ENCODE peak calls at places on chromosomes 7 and 10, in six cellular contexts. M, A, J, V, X and G are unnamed samples.

GRCh38 chr7:137342751-137343482 is 616 bp downstream of the PTN start:
- DNase-seq in J (no peak), M (no peak), X (no peak), A (no peak), V (no peak), G (peak)

GRCh38 chr10:128063736-128064614 is 62.2 kb downstream of the MKI67 start:
- DNase-seq in X (no peak), M (no peak), V (no peak), J (peak), A (no peak), G (peak)

GRCh38 chr7:70944516-70944915 is 187.4 kb upstream of the GALNT17 start:
- DNase-seq in M (no peak), V (no peak), X (no peak), J (no peak), A (no peak), G (no peak)

GRCh38 chr10:48697821-48698764 is 13.4 kb downstream of the WDFY4 start:
- DNase-seq in J (no peak), V (no peak), M (no peak), X (no peak), A (no peak), G (no peak)

GRCh38 chr7:155788616-155789000 is 23.7 kb downstream of the SHH start:
- DNase-seq in V (no peak), J (no peak), X (no peak), M (no peak), A (no peak), G (no peak)

GRCh38 chr7:5421626-5422323 is 1.9 kb downstream of the TNRC18 start:
- DNase-seq in M (peak), V (no peak), A (peak), J (peak), X (no peak), G (peak)

GRCh38 chr10:32454148-32454547 is 8.2 kb downstream of the CCDC7 start:
- DNase-seq in J (no peak), V (peak), A (no peak), M (no peak), X (no peak), G (no peak)

GRCh38 chr10:125123363-125124113 is 36.8 kb downstream of the CTBP2 start:
- DNase-seq in A (no peak), M (peak), J (peak), X (no peak), V (no peak), G (no peak)

GRCh38 chr7:19407270-19407669 is 262.0 kb upstream of the FERD3L start:
- DNase-seq in V (no peak), A (no peak), X (no peak), J (no peak), M (no peak), G (no peak)

GRCh38 chr10:110495731-110496552 is 1.8 kb upstream of the DUSP5 start:
- DNase-seq in J (peak), V (no peak), X (peak), A (no peak), M (peak), G (peak)

GRCh38 chr7:107118109-107118900 is 50.5 kb upstream of the HBP1 start:
- DNase-seq in A (no peak), V (no peak), M (no peak), J (no peak), X (no peak), G (no peak)

GRCh38 chr7:101099969-101100781 is 14.9 kb downstream of the TRIM56 start:
- DNase-seq in X (peak), A (peak), J (peak), M (peak), V (peak), G (peak)

GRCh38 chr7:142942746-142943145 is 3.5 kb downstream of the LLCFC1 start:
- DNase-seq in V (no peak), J (no peak), X (no peak), M (no peak), A (no peak), G (no peak)

GRCh38 chr10:122911889-122912484 is 1.6 kb downstream of the FAM24A start:
- DNase-seq in A (peak), V (no peak), J (peak), X (no peak), M (peak), G (peak)

GRCh38 chr7:102450242-102450641 is 14.4 kb downstream of the ALKBH4 start:
- DNase-seq in J (no peak), A (peak), X (no peak), M (no peak), V (no peak), G (no peak)

GRCh38 chr7:99394188-99394502 is 14.3 kb downstream of the PDAP1 start:
- DNase-seq in M (no peak), X (no peak), V (no peak), A (no peak), J (no peak), G (no peak)

GRCh38 chr10:35451103-35452016 is 115.1 kb downstream of the CCNY start:
- DNase-seq in A (peak), V (no peak), J (no peak), X (no peak), M (no peak), G (no peak)

GRCh38 chr7:134374291-134374690 is 57.6 kb upstream of the SLC35B4 start:
- DNase-seq in V (no peak), M (no peak), A (no peak), J (no peak), X (no peak), G (no peak)

GRCh38 chr10:96422525-96422924 is 63.7 kb upstream of the OPALIN start:
- DNase-seq in V (no peak), M (no peak), A (no peak), X (no peak), J (no peak), G (no peak)

GRCh38 chr7:37476881-37477280 is 28.2 kb upstream of the ELMO1 start:
- DNase-seq in X (no peak), J (no peak), M (no peak), A (no peak), V (no peak), G (no peak)

GRCh38 chr10:73096041-73096451 is 620 bp downstream of the P4HA1 start:
- DNase-seq in J (peak), M (peak), A (peak), V (no peak), X (no peak), G (peak)

GRCh38 chr10:90635111-90635798 is 222.6 kb downstream of the HTR7 start:
- DNase-seq in V (no peak), X (no peak), J (no peak), M (no peak), A (no peak), G (no peak)

GRCh38 chr10:70274643-70275042 is 9.2 kb downstream of the NPFFR1 start:
- DNase-seq in J (no peak), X (peak), A (no peak), V (peak), M (no peak), G (no peak)

GRCh38 chr10:129104266-129105045 is 362.6 kb upstream of the MGMT start:
- DNase-seq in X (no peak), A (no peak), J (no peak), M (no peak), V (no peak), G (no peak)

GRCh38 chr10:62379394-62379793 is 5.2 kb downstream of the ZNF365 start:
- DNase-seq in X (no peak), A (no peak), V (no peak), J (no peak), M (no peak), G (no peak)

GRCh38 chr10:33134011-33134751 is 176.2 kb upstream of the ITGB1 start:
- DNase-seq in V (peak), A (peak), M (peak), X (peak), J (peak), G (no peak)

GRCh38 chr10:101060951-101061813 is 607 bp upstream of the KAZALD1 start:
- DNase-seq in X (peak), V (peak), A (peak), J (peak), M (peak), G (peak)